ENCODE peak calls at places on chromosome 13, in seven cellular contexts. K is cardiac fibroblast, W is IMR-90, M is choroid plexus epithelial cell, Q is lung, B is fibroblast of villous mesenchyme, Z is testis. J is an unnamed sample.
A peak's percentile ranks its signal among the peaks of the same experiment; 100 is the strongest.

GRCh38 chr13:66665991-66666390 is 564.1 kb downstream of the PCDH9 start:
- DNase-seq in W (peak; percentile 88), K (peak; percentile 83), Q (no peak), B (peak; percentile 20), Z (peak; percentile 90), M (peak; percentile 86), J (no peak)

GRCh38 chr13:24684600-24684998 is 4.4 kb downstream of the ATP12A start:
- DNase-seq in B (no peak), Z (no peak), K (peak; percentile 7), M (peak; percentile 5), Q (no peak), W (no peak), J (no peak)

GRCh38 chr13:95355491-95355890 is 54.2 kb upstream of the ABCC4 start:
- DNase-seq in K (peak; percentile 51), W (peak; percentile 78), Q (no peak), M (peak; percentile 60), B (peak; percentile 29), Z (no peak), J (no peak)

GRCh38 chr13:77511552-77511951 is 24.0 kb upstream of the SCEL start:
- DNase-seq in B (no peak), M (no peak), W (no peak), Z (no peak), Q (no peak), K (peak; percentile 45), J (no peak)

GRCh38 chr13:64428196-64428595 is 2801.9 kb downstream of the PCDH9 start:
- DNase-seq in M (no peak), K (peak; percentile 5), Q (no peak), W (peak; percentile 76), B (peak; percentile 1), Z (no peak), J (no peak)

GRCh38 chr13:60090579-60090978 is 73.1 kb downstream of the DIAPH3 start:
- DNase-seq in M (peak; percentile 34), K (peak; percentile 57), B (peak; percentile 28), Q (no peak), Z (no peak), W (peak; percentile 46), J (no peak)

GRCh38 chr13:46663216-46663615 is 110.2 kb downstream of the LRCH1 start:
- DNase-seq in W (no peak), M (no peak), B (no peak), Q (no peak), K (no peak), Z (no peak), J (no peak)

GRCh38 chr13:98300956-98301641 is 124.0 kb upstream of the RNF113B start:
- DNase-seq in B (peak; percentile 86), W (peak; percentile 82), M (peak; percentile 55), Q (no peak), Z (peak; percentile 30), K (no peak), J (peak; percentile 52)

GRCh38 chr13:50531917-50532899 is 311.3 kb downstream of the DLEU7 start:
- DNase-seq in W (peak; percentile 62), Z (no peak), Q (no peak), B (peak; percentile 61), K (peak; percentile 69), M (peak; percentile 69), J (no peak)

GRCh38 chr13:79589605-79590511 is 108.9 kb downstream of the NDFIP2 start:
- DNase-seq in Q (no peak), W (no peak), M (no peak), Z (peak; percentile 21), B (peak; percentile 6), K (peak; percentile 19), J (peak; percentile 54)

GRCh38 chr13:21443171-21443570 is 15.9 kb downstream of the ZDHHC20 start:
- DNase-seq in M (no peak), W (no peak), Z (no peak), B (no peak), Q (no peak), K (no peak), J (no peak)

GRCh38 chr13:28452755-28453154 is 42.2 kb downstream of the FLT1 start:
- DNase-seq in Z (no peak), W (no peak), Q (no peak), K (no peak), B (no peak), M (no peak), J (no peak)

GRCh38 chr13:110408286-110408685 is 101.2 kb downstream of the COL4A2 start:
- DNase-seq in K (no peak), W (no peak), M (no peak), B (no peak), Z (no peak), Q (no peak), J (no peak)

GRCh38 chr13:32016631-32017030 is 14.9 kb upstream of the FRY start:
- DNase-seq in W (no peak), K (no peak), Z (no peak), B (peak; percentile 70), Q (no peak), M (no peak), J (no peak)

GRCh38 chr13:110799246-110800236 is 86.0 kb downstream of the ING1 start:
- DNase-seq in K (peak; percentile 62), Q (no peak), M (peak; percentile 73), Z (no peak), W (peak; percentile 95), B (peak; percentile 90), J (no peak)

GRCh38 chr13:102970542-102970941 is 95.7 kb downstream of the SLC10A2 start:
- DNase-seq in Q (no peak), M (no peak), W (no peak), K (no peak), B (no peak), Z (no peak), J (no peak)

GRCh38 chr13:41648314-41648935 is 191.1 kb downstream of the RGCC start:
- DNase-seq in W (peak; percentile 72), Q (no peak), M (peak; percentile 82), B (peak; percentile 53), K (peak; percentile 87), Z (no peak), J (peak; percentile 23)

GRCh38 chr13:23758783-23759527 is 130.2 kb downstream of the MIPEP start:
- DNase-seq in M (peak; percentile 40), B (peak; percentile 79), Q (no peak), Z (no peak), W (no peak), K (no peak), J (no peak)

GRCh38 chr13:98509271-98510155 is 67.4 kb downstream of the STK24 start:
- DNase-seq in M (peak; percentile 88), K (peak; percentile 96), B (peak; percentile 95), W (peak; percentile 92), Z (peak; percentile 57), Q (peak; percentile 44), J (no peak)

GRCh38 chr13:97268772-97269171 is 46.6 kb downstream of the MBNL2 start:
- DNase-seq in Z (no peak), K (peak; percentile 27), B (no peak), M (no peak), W (no peak), Q (no peak), J (no peak)

GRCh38 chr13:75299913-75300862 is 181.8 kb downstream of the TBC1D4 start:
- DNase-seq in B (peak; percentile 44), K (peak; percentile 47), Q (no peak), W (peak; percentile 46), Z (no peak), M (peak; percentile 60), J (no peak)

DNA sequence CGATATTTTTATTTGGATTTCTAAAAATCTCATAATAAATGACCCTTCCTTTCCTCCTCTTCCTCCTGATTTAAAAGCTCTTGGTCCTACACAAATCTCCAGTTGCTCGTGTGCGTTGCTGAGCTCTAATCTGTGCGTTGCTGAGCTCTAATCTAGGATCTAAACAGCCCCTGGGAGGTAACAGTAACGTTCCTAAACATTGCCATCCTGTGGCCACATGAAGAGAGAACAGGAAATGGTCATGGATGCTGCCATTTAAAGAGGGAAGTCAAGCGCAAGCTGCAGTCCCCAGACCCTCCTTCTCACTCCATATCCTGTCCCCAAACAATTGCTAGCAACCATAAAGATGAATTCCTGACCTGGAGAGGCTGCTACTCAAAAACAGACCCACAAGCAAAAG is 170.8 kb downstream of the NUFIP1 start:
- DNase-seq in M (peak; percentile 65), Z (no peak), K (peak; percentile 51), W (peak; percentile 43), B (peak; percentile 40), Q (no peak), J (no peak)
- TF ChIP-seq CTCF in M (peak; percentile 48), Z (no peak), K (no peak), W (peak; percentile 29), B (peak; percentile 40), Q (no peak), J (peak; percentile 9)

GRCh38 chr13:38970380-38971051 is 20.1 kb downstream of the STOML3 start:
- DNase-seq in B (no peak), K (no peak), Q (no peak), Z (no peak), W (no peak), M (no peak), J (no peak)
- TF ChIP-seq CTCF in B (peak; percentile 15), K (no peak), Q (no peak), Z (no peak), W (no peak), M (no peak), J (peak; percentile 11)

DNA sequence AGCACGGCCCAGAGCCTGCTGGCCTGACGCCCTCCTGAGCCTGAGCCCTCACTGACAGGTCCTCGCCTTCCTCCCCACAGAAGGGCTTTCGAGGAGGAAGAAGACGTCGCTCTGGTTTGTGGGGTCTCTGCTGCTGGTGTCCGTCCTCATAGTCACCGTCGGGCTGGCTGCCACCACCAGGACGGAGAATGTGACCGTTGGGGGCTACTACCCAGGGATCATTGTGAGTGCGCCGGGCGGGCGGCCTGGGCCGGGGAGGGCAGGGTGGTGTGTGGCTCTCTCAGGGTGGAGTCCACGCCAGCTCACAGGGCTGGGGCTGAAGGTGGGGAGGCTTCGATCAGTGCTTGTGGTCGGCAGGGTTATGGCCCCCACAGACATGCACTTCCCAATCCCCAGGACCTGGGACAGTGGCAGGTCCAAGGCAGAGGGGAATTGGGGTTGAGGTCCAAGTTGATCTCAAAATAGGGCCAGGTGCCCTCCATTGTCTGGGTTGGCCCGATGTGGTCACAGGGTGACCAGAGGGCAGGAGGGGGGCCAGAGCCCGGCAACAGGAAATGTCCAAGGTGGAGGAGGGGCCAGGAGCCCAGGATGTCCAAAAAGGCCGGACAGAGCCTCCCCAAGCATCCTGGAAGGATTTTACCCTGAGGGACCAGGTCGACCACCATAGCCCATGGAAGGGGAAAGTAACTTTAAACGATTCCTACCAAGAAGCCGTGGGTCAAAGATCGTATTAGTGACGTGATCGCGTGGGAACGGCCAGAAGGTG is 7.2 kb downstream of the TMEM255B start:
- DNase-seq in M (no peak), Q (no peak), B (no peak), K (no peak), W (no peak), Z (no peak), J (no peak)
- TF ChIP-seq CTCF in M (no peak), Q (no peak), B (no peak), K (no peak), W (no peak), Z (no peak), J (no peak)

GRCh38 chr13:44874176-44874575 is 115.1 kb downstream of the NUFIP1 start:
- DNase-seq in Z (no peak), Q (no peak), B (no peak), K (no peak), W (no peak), M (no peak), J (no peak)

GRCh38 chr13:44874886-44875630 is 114.2 kb downstream of the NUFIP1 start:
- DNase-seq in B (no peak), K (no peak), Q (no peak), Z (no peak), M (no peak), W (no peak), J (no peak)

GRCh38 chr13:44876782-44877324 is 112.4 kb downstream of the NUFIP1 start:
- DNase-seq in W (no peak), B (no peak), Q (no peak), K (peak; percentile 23), M (no peak), Z (peak; percentile 82), J (no peak)

GRCh38 chr13:44884076-44884729 is 105.1 kb downstream of the NUFIP1 start:
- DNase-seq in W (peak; percentile 86), B (peak; percentile 38), Q (no peak), Z (no peak), K (peak; percentile 94), M (peak; percentile 61), J (no peak)

GRCh38 chr13:44879452-44880058 is 109.7 kb downstream of the NUFIP1 start:
- DNase-seq in M (peak; percentile 71), W (peak; percentile 64), B (peak; percentile 53), Q (no peak), Z (no peak), K (peak; percentile 80), J (peak; percentile 37)
- TF ChIP-seq CTCF in M (peak; percentile 63), W (peak; percentile 53), B (peak; percentile 63), Q (peak; percentile 3), Z (peak; percentile 12), K (peak; percentile 67), J (peak; percentile 59)

J was measured in LNCaP clone FGC.